ENCODE peak calls at places on chromosomes 12 and 14, in six cellular contexts. R is cardiac muscle cell, U is right lobe of liver, W is AG09309, I is astrocyte, S is AG04450. N is an unnamed sample.

GRCh38 chr14:57182760-57183503 is 85.8 kb downstream of the EXOC5 start:
- DNase-seq in U (no peak), W (no peak), S (no peak), I (no peak), R (peak; percentile 17), N (peak; percentile 12)

GRCh38 chr14:37131205-37131604 is 41.2 kb downstream of the SLC25A21 start:
- DNase-seq in R (no peak), U (no peak), W (no peak), I (no peak), S (no peak), N (no peak)

GRCh38 chr12:989051-989450 is 2.0 kb upstream of the ERC1 start:
- DNase-seq in W (no peak), I (no peak), S (no peak), R (no peak), U (no peak), N (no peak)

GRCh38 chr14:102325791-102326345 is 6.3 kb downstream of the ZNF839 start:
- DNase-seq in W (no peak), I (no peak), R (no peak), U (no peak), S (no peak), N (no peak)

GRCh38 chr12:53090105-53090504 is 7.4 kb upstream of the IGFBP6 start:
- DNase-seq in R (no peak), U (no peak), S (no peak), I (no peak), W (no peak), N (no peak)

GRCh38 chr12:118060301-118061010 is 523 bp downstream of the WSB2 start:
- DNase-seq in S (no peak), W (no peak), U (peak; percentile 76), R (no peak), I (no peak), N (no peak)

GRCh38 chr14:92352158-92352985 is 29.4 kb downstream of the SLC24A4 start:
- DNase-seq in R (peak; percentile 39), W (no peak), U (no peak), I (no peak), S (no peak), N (no peak)

GRCh38 chr12:26701604-26702215 is 131.3 kb downstream of the ITPR2 start:
- DNase-seq in R (peak; percentile 69), W (peak; percentile 20), I (peak; percentile 33), S (no peak), U (no peak), N (no peak)

GRCh38 chr12:54725233-54725843 is 77.2 kb upstream of the DCD start:
- DNase-seq in U (no peak), I (no peak), W (no peak), S (no peak), R (peak; percentile 34), N (no peak)

GRCh38 chr14:51744372-51745150 is 92.9 kb downstream of the FRMD6 start:
- DNase-seq in R (no peak), U (no peak), I (no peak), S (no peak), W (no peak), N (no peak)

GRCh38 chr14:64060648-64061096 is 207.9 kb downstream of the SYNE2 start:
- DNase-seq in W (no peak), I (no peak), S (no peak), R (peak; percentile 28), U (peak; percentile 35), N (no peak)
- TF ChIP-seq CTCF in W (peak; percentile 51), I (peak; percentile 18), S (peak; percentile 50), R (peak; percentile 52), U (peak; percentile 65), N (peak; percentile 60)

DNA sequence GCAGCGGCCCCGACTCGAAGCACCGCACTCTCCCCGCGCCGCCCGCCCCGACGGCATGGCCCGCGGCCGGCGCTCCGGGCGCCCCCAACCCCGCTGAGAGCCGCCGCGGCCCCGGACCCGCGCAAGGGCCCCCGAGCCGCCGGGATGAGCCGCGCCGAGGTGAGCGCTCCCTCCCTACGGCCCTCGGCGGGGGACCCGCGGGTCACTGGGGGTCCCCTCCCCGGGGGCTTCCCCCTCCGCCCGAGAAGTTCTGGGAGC is 847 bp upstream of the SAMD4A start:
- DNase-seq in I (no peak), W (no peak), R (no peak), S (no peak), U (no peak), N (no peak)
- H3K4me3 ChIP-seq in I (peak overlapping the region; percentile 77), W (peak overlapping the region; percentile 86), R (peak overlapping the region; percentile 95), S (peak overlapping the region; percentile 80), U (peak overlapping the region; percentile 73), N (peak overlapping the region; percentile 81)

GRCh38 chr12:32261638-32262037 is 137.7 kb upstream of the FGD4 start:
- DNase-seq in S (no peak), U (no peak), I (no peak), W (no peak), R (peak; percentile 19), N (no peak)
- TF ChIP-seq CTCF in S (no peak), U (no peak), I (no peak), W (peak; percentile 15), R (peak; percentile 19), N (no peak)

DNA sequence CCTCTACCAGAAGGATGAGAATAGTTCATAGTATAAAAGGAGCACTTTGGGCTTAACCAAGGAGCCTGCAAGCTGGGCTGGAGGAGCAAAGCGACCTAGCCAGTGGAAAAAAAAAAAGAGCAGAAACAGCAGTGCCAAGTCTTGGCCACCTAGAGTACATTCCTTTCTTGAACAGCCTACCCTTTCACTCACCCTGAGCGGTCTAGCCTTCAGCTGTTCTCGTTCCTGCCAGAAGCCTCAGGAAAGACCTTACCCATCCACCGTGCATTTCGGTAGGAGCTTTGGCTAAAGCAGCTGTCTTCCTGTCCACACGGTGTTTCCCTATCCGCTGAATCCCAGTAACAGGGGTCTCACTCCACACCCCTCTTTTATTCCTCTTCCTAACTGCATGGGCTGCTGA is 88.7 kb upstream of the METAP2 start:
- DNase-seq in S (peak; percentile 18), W (peak; percentile 23), R (peak; percentile 84), I (peak; percentile 30), U (no peak), N (peak; percentile 14)
- H3K4me3 ChIP-seq in S (peak overlapping the region; percentile 42), W (peak overlapping the region; percentile 44), R (no peak overlapping the region), I (no peak overlapping the region), U (no peak overlapping the region), N (no peak overlapping the region)

GRCh38 chr12:57487597-57488396 is at the start of gene MARS1:
- DNase-seq in W (peak; percentile 85), I (peak; percentile 92), U (peak; percentile 94), S (peak; percentile 85), R (peak; percentile 97), N (peak; percentile 83)
- TF ChIP-seq CTCF in W (no peak), I (no peak), U (no peak), S (no peak), R (no peak), N (no peak)

DNA sequence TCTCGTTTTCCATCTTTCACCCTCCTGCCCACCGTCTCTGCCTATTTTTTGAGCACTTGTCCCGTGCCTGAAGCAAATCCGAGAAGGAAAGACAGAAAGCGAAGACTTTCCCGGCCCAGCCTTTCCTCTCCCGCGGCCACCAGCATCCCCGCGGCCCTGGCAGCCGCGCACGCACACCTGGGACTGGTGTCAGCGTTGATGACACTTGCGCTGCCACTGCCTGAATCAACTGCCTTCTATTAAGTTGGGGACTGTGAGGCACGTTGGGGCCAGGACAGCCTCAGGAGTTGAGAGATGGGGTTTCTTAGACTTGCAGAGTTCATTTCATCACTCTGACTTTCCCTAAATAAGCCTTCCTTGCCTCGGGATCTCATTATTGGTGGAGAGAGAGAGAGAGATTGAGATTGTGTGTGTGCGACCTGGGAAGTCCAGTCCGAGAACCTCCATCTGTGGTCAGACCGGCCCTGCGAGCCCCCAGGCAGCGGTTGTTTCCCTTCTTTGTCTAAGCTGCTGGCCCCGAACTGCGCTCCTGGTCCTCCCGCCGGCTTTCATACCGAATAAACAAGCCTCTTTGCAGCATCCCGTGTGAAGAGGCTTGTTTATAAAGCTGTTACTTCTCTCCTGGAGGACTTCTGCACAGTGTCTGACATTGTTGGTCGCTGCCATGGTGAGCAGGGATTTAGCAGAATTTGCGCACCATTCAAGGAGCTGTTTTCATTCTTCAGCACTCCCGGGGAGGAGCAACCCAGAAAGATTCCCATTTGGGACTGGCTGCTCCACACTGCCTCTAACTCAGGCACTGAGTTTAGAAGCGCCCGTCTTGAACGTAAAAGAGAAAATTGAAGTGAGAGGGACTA is 1.5 kb downstream of the PDZRN4 start:
- DNase-seq in I (no peak), R (peak; percentile 2), U (no peak), W (no peak), S (no peak), N (no peak)
- H3K4me3 ChIP-seq in I (peak overlapping the region; percentile 33), R (peak overlapping the region; percentile 29), U (peak overlapping the region; percentile 19), W (no peak overlapping the region), S (no peak overlapping the region), N (peak overlapping the region; percentile 12)

GRCh38 chr12:3962661-3963483 is 89.7 kb upstream of the PARP11 start:
- DNase-seq in S (no peak), W (no peak), U (no peak), I (no peak), R (peak; percentile 4), N (no peak)
- TF ChIP-seq CTCF in S (no peak), W (no peak), U (no peak), I (no peak), R (no peak), N (no peak)

DNA sequence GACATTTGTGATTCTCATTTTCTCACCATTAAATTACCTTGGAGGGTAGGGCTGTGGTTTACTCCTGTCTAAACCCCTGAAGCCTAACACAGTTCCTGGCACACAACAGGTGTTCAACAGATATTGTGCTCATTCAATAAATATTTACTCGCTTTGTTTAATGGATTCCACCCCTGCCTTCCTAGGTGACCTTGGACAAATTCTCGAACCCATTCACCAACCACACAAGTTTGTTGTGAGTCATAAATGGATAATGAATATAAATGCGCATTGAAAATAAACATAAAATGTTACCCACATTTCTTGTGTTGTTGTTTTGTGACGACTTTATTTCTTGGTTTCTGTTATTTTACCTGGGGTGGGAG is 362 bp upstream of the TSFM start:
- DNase-seq in R (no peak), W (no peak), U (no peak), S (no peak), I (no peak), N (no peak)
- H3K4me3 ChIP-seq in R (no peak overlapping the region), W (no peak overlapping the region), U (peak overlapping the region; percentile 97), S (no peak overlapping the region), I (no peak overlapping the region), N (no peak overlapping the region)